ENCODE peak calls at places on chromosomes 5 and 9, in ten cellular contexts. One of them, this sample, is unnamed.

GRCh38 chr5:91219803-91220371 is 163.2 kb downstream of the ARRDC3 start:
- DNase-seq in GM13977: peak; percentile 21
- DNase-seq in neural crest cell: no peak
- DNase-seq in progenitor cell of endocrine pancreas: no peak
- DNase-seq in GM13976: peak; percentile 36
- DNase-seq in lower leg skin: no peak
- DNase-seq in foreskin keratinocyte: no peak
- DNase-seq in CD4-positive, alpha-beta T cell: no peak
- DNase-seq in HFF-Myc: no peak
- DNase-seq in PC-3: peak; percentile 32
- DNase-seq in this sample: no peak

GRCh38 chr5:154516475-154516874 is 38.4 kb upstream of the HAND1 start:
- DNase-seq in lower leg skin: no peak
- DNase-seq in foreskin keratinocyte: no peak
- DNase-seq in PC-3: no peak
- DNase-seq in CD4-positive, alpha-beta T cell: no peak
- DNase-seq in progenitor cell of endocrine pancreas: no peak
- DNase-seq in neural crest cell: no peak
- DNase-seq in HFF-Myc: no peak
- DNase-seq in GM13976: no peak
- DNase-seq in GM13977: no peak
- DNase-seq in this sample: no peak

GRCh38 chr5:139021346-139021745 is 146.2 kb upstream of the LRRTM2 start:
- DNase-seq in progenitor cell of endocrine pancreas: no peak
- DNase-seq in GM13977: no peak
- DNase-seq in neural crest cell: no peak
- DNase-seq in PC-3: no peak
- DNase-seq in CD4-positive, alpha-beta T cell: no peak
- DNase-seq in foreskin keratinocyte: no peak
- DNase-seq in GM13976: no peak
- DNase-seq in HFF-Myc: no peak
- DNase-seq in lower leg skin: no peak
- DNase-seq in this sample: no peak

GRCh38 chr5:115589043-115589442 is 13.2 kb downstream of the TICAM2 start:
- DNase-seq in neural crest cell: no peak
- DNase-seq in lower leg skin: no peak
- DNase-seq in CD4-positive, alpha-beta T cell: no peak
- DNase-seq in HFF-Myc: no peak
- DNase-seq in progenitor cell of endocrine pancreas: no peak
- DNase-seq in foreskin keratinocyte: no peak
- DNase-seq in GM13977: no peak
- DNase-seq in GM13976: no peak
- DNase-seq in PC-3: no peak
- DNase-seq in this sample: no peak

GRCh38 chr5:31758803-31759425 is 120.0 kb downstream of the PDZD2 start:
- DNase-seq in lower leg skin: no peak
- DNase-seq in GM13977: no peak
- DNase-seq in foreskin keratinocyte: no peak
- DNase-seq in CD4-positive, alpha-beta T cell: no peak
- DNase-seq in GM13976: no peak
- DNase-seq in HFF-Myc: no peak
- DNase-seq in progenitor cell of endocrine pancreas: no peak
- DNase-seq in PC-3: no peak
- DNase-seq in neural crest cell: no peak
- DNase-seq in this sample: no peak

GRCh38 chr5:87061046-87061445 is 206.6 kb upstream of the RASA1 start:
- DNase-seq in GM13977: no peak
- DNase-seq in GM13976: no peak
- DNase-seq in CD4-positive, alpha-beta T cell: no peak
- DNase-seq in PC-3: no peak
- DNase-seq in neural crest cell: no peak
- DNase-seq in HFF-Myc: no peak
- DNase-seq in foreskin keratinocyte: no peak
- DNase-seq in lower leg skin: no peak
- DNase-seq in progenitor cell of endocrine pancreas: no peak
- DNase-seq in this sample: no peak

GRCh38 chr5:1012316-1012841 is 3.8 kb downstream of the NKD2 start:
- DNase-seq in HFF-Myc: no peak
- DNase-seq in neural crest cell: no peak
- DNase-seq in CD4-positive, alpha-beta T cell: no peak
- DNase-seq in progenitor cell of endocrine pancreas: no peak
- DNase-seq in PC-3: no peak
- DNase-seq in foreskin keratinocyte: no peak
- DNase-seq in lower leg skin: no peak
- DNase-seq in GM13976: no peak
- DNase-seq in GM13977: no peak
- DNase-seq in this sample: peak; percentile 1

GRCh38 chr9:77897292-77897691 is 134.3 kb downstream of the GNAQ start:
- DNase-seq in HFF-Myc: peak; percentile 12
- DNase-seq in foreskin keratinocyte: no peak
- DNase-seq in GM13976: no peak
- DNase-seq in GM13977: no peak
- DNase-seq in progenitor cell of endocrine pancreas: no peak
- DNase-seq in CD4-positive, alpha-beta T cell: no peak
- DNase-seq in neural crest cell: no peak
- DNase-seq in lower leg skin: no peak
- DNase-seq in PC-3: peak; percentile 8
- DNase-seq in this sample: no peak

GRCh38 chr5:132662925-132663770 is 5.2 kb downstream of the IL13 start:
- DNase-seq in progenitor cell of endocrine pancreas: no peak
- DNase-seq in neural crest cell: no peak
- DNase-seq in lower leg skin: no peak
- DNase-seq in GM13977: peak; percentile 86
- DNase-seq in GM13976: peak; percentile 88
- DNase-seq in foreskin keratinocyte: no peak
- DNase-seq in CD4-positive, alpha-beta T cell: no peak
- DNase-seq in HFF-Myc: no peak
- DNase-seq in PC-3: no peak
- DNase-seq in this sample: no peak

GRCh38 chr5:8944005-8944404 is 601.9 kb downstream of the SEMA5A start:
- DNase-seq in neural crest cell: no peak
- DNase-seq in foreskin keratinocyte: peak; percentile 12
- DNase-seq in progenitor cell of endocrine pancreas: no peak
- DNase-seq in PC-3: peak; percentile 93
- DNase-seq in GM13977: no peak
- DNase-seq in HFF-Myc: no peak
- DNase-seq in GM13976: no peak
- DNase-seq in lower leg skin: no peak
- DNase-seq in CD4-positive, alpha-beta T cell: no peak
- DNase-seq in this sample: no peak
- TF ChIP-seq CTCF in neural crest cell: no peak
- TF ChIP-seq CTCF in foreskin keratinocyte: no peak
- TF ChIP-seq CTCF in progenitor cell of endocrine pancreas: no peak
- TF ChIP-seq CTCF in PC-3: no peak
- TF ChIP-seq CTCF in GM13977: no peak
- TF ChIP-seq CTCF in HFF-Myc: no peak
- TF ChIP-seq CTCF in GM13976: no peak
- TF ChIP-seq CTCF in lower leg skin: no peak
- TF ChIP-seq CTCF in CD4-positive, alpha-beta T cell: no peak
- TF ChIP-seq CTCF in this sample: no peak

GRCh38 chr5:59187772-59188347 is 605.0 kb downstream of the RAB3C start:
- DNase-seq in neural crest cell: no peak
- DNase-seq in GM13977: no peak
- DNase-seq in PC-3: no peak
- DNase-seq in GM13976: no peak
- DNase-seq in foreskin keratinocyte: no peak
- DNase-seq in lower leg skin: no peak
- DNase-seq in progenitor cell of endocrine pancreas: no peak
- DNase-seq in HFF-Myc: no peak
- DNase-seq in CD4-positive, alpha-beta T cell: no peak
- DNase-seq in this sample: no peak
- TF ChIP-seq CTCF in neural crest cell: no peak
- TF ChIP-seq CTCF in GM13977: peak; percentile 10
- TF ChIP-seq CTCF in PC-3: no peak
- TF ChIP-seq CTCF in GM13976: no peak
- TF ChIP-seq CTCF in foreskin keratinocyte: no peak
- TF ChIP-seq CTCF in lower leg skin: no peak
- TF ChIP-seq CTCF in progenitor cell of endocrine pancreas: no peak
- TF ChIP-seq CTCF in HFF-Myc: no peak
- TF ChIP-seq CTCF in CD4-positive, alpha-beta T cell: no peak
- TF ChIP-seq CTCF in this sample: no peak

GRCh38 chr9:90964101-90965020 is 162.7 kb downstream of the SYK start:
- DNase-seq in foreskin keratinocyte: no peak
- DNase-seq in CD4-positive, alpha-beta T cell: no peak
- DNase-seq in GM13976: peak; percentile 38
- DNase-seq in HFF-Myc: no peak
- DNase-seq in GM13977: peak; percentile 36
- DNase-seq in progenitor cell of endocrine pancreas: no peak
- DNase-seq in lower leg skin: no peak
- DNase-seq in neural crest cell: peak; percentile 3
- DNase-seq in PC-3: no peak
- DNase-seq in this sample: peak; percentile 30
- TF ChIP-seq CTCF in foreskin keratinocyte: no peak
- TF ChIP-seq CTCF in CD4-positive, alpha-beta T cell: no peak
- TF ChIP-seq CTCF in GM13976: no peak
- TF ChIP-seq CTCF in HFF-Myc: no peak
- TF ChIP-seq CTCF in GM13977: no peak
- TF ChIP-seq CTCF in progenitor cell of endocrine pancreas: peak; percentile 37
- TF ChIP-seq CTCF in lower leg skin: no peak
- TF ChIP-seq CTCF in neural crest cell: no peak
- TF ChIP-seq CTCF in PC-3: no peak
- TF ChIP-seq CTCF in this sample: no peak

GRCh38 chr5:41968153-41968723 is 43.2 kb downstream of the FBXO4 start:
- DNase-seq in progenitor cell of endocrine pancreas: no peak
- DNase-seq in lower leg skin: no peak
- DNase-seq in neural crest cell: no peak
- DNase-seq in foreskin keratinocyte: no peak
- DNase-seq in HFF-Myc: no peak
- DNase-seq in PC-3: no peak
- DNase-seq in GM13976: no peak
- DNase-seq in GM13977: no peak
- DNase-seq in CD4-positive, alpha-beta T cell: no peak
- DNase-seq in this sample: no peak
- TF ChIP-seq CTCF in progenitor cell of endocrine pancreas: peak; percentile 21
- TF ChIP-seq CTCF in lower leg skin: no peak
- TF ChIP-seq CTCF in neural crest cell: peak; percentile 35
- TF ChIP-seq CTCF in foreskin keratinocyte: peak; percentile 20
- TF ChIP-seq CTCF in HFF-Myc: peak; percentile 20
- TF ChIP-seq CTCF in PC-3: peak; percentile 63
- TF ChIP-seq CTCF in GM13976: no peak
- TF ChIP-seq CTCF in GM13977: no peak
- TF ChIP-seq CTCF in CD4-positive, alpha-beta T cell: no peak
- TF ChIP-seq CTCF in this sample: no peak

DNA sequence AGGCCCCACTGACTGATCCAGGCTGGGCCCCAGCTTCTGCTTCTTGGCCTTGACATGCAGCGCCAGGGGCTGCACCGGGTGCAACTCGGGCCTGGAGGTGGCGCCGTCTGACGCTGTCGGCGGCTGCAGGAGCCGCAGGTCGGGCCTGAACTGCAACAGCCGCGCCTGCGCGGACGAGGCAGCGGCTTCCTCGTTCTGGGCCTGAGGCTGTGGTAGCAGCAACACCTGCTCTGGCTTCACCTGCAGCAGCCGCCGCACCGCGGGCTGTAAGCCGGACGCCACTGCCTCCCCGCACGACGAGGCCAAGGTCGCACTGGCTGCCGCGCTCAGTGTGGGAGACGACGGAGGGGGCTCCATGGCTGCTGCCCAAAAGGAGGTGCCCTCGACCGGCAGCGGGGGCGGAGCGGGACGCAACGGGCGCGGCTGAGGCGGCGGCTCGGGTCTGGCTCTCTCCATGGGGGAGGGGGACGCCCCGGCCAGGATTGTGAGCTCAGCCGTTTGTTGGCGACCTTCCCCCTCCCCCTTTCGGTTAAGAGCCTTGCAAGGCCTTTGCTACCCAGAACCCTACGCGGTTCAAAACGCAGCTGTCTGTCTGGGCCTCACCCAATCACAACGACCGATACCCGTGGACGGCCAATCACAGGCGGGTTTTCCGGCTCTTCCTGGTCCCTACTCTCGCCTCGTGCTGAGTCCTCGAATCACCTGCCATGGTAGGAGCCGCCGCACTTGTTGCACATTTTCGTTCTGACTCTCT is 438 bp downstream of the SOX30 start:
- DNase-seq in neural crest cell: no peak
- DNase-seq in foreskin keratinocyte: peak; percentile 40
- DNase-seq in progenitor cell of endocrine pancreas: no peak
- DNase-seq in HFF-Myc: no peak
- DNase-seq in GM13977: peak; percentile 73
- DNase-seq in lower leg skin: no peak
- DNase-seq in CD4-positive, alpha-beta T cell: peak; percentile 79
- DNase-seq in GM13976: peak; percentile 80
- DNase-seq in PC-3: no peak
- DNase-seq in this sample: no peak
- TF ChIP-seq CTCF in neural crest cell: no peak
- TF ChIP-seq CTCF in foreskin keratinocyte: peak; percentile 70
- TF ChIP-seq CTCF in progenitor cell of endocrine pancreas: peak; percentile 10
- TF ChIP-seq CTCF in HFF-Myc: peak; percentile 24
- TF ChIP-seq CTCF in GM13977: peak; percentile 50
- TF ChIP-seq CTCF in lower leg skin: no peak
- TF ChIP-seq CTCF in CD4-positive, alpha-beta T cell: peak; percentile 51
- TF ChIP-seq CTCF in GM13976: peak; percentile 24
- TF ChIP-seq CTCF in PC-3: no peak
- TF ChIP-seq CTCF in this sample: no peak

GRCh38 chr5:155908543-155908942 is 418.4 kb upstream of the SGCD start:
- DNase-seq in GM13977: no peak
- DNase-seq in HFF-Myc: no peak
- DNase-seq in neural crest cell: no peak
- DNase-seq in PC-3: no peak
- DNase-seq in foreskin keratinocyte: no peak
- DNase-seq in CD4-positive, alpha-beta T cell: no peak
- DNase-seq in progenitor cell of endocrine pancreas: no peak
- DNase-seq in lower leg skin: no peak
- DNase-seq in GM13976: no peak
- DNase-seq in this sample: no peak

GRCh38 chr5:155905359-155905758 is 421.6 kb upstream of the SGCD start:
- DNase-seq in CD4-positive, alpha-beta T cell: no peak
- DNase-seq in PC-3: no peak
- DNase-seq in neural crest cell: no peak
- DNase-seq in progenitor cell of endocrine pancreas: no peak
- DNase-seq in GM13977: no peak
- DNase-seq in HFF-Myc: no peak
- DNase-seq in GM13976: no peak
- DNase-seq in lower leg skin: no peak
- DNase-seq in foreskin keratinocyte: no peak
- DNase-seq in this sample: no peak

GRCh38 chr5:155906046-155906445 is 420.9 kb upstream of the SGCD start:
- DNase-seq in GM13977: no peak
- DNase-seq in HFF-Myc: no peak
- DNase-seq in PC-3: no peak
- DNase-seq in foreskin keratinocyte: no peak
- DNase-seq in GM13976: no peak
- DNase-seq in progenitor cell of endocrine pancreas: no peak
- DNase-seq in neural crest cell: no peak
- DNase-seq in CD4-positive, alpha-beta T cell: no peak
- DNase-seq in lower leg skin: no peak
- DNase-seq in this sample: no peak
- TF ChIP-seq CTCF in GM13977: no peak
- TF ChIP-seq CTCF in HFF-Myc: no peak
- TF ChIP-seq CTCF in PC-3: no peak
- TF ChIP-seq CTCF in foreskin keratinocyte: no peak
- TF ChIP-seq CTCF in GM13976: no peak
- TF ChIP-seq CTCF in progenitor cell of endocrine pancreas: no peak
- TF ChIP-seq CTCF in neural crest cell: no peak
- TF ChIP-seq CTCF in CD4-positive, alpha-beta T cell: no peak
- TF ChIP-seq CTCF in lower leg skin: no peak
- TF ChIP-seq CTCF in this sample: no peak

This sample was measured in nephron progenitor cell.